ENCODE peak calls at places on chromosomes 12 and 14, in nine cellular contexts. Y is ELR, E is tibial artery, F is T follicular helper cell, V is AG20443, R is AG09319, U is AG10803, W is NCI-H69, B is nucleus accumbens. S is an unnamed sample.

GRCh38 chr14:28382460-28383220 is 383.9 kb upstream of the FOXG1 start:
- DNase-seq in E (no peak), R (no peak), U (no peak), B (no peak), Y (peak), V (no peak), W (peak), F (no peak), S (peak)

GRCh38 chr12:54025507-54026393 is 2.5 kb upstream of the HOXC6 start:
- DNase-seq in F (no peak), V (no peak), R (no peak), U (peak), B (no peak), E (no peak), Y (no peak), W (peak), S (no peak)

GRCh38 chr14:103393078-103393477 is 7.9 kb downstream of the MARK3 start:
- DNase-seq in U (no peak), W (no peak), B (no peak), V (no peak), F (no peak), E (no peak), R (no peak), Y (no peak), S (no peak)

GRCh38 chr12:62813031-62813829 is 121.7 kb downstream of the PPM1H start:
- DNase-seq in Y (peak), E (peak), F (no peak), U (peak), V (peak), W (peak), R (peak), B (no peak), S (no peak)

GRCh38 chr14:69606258-69606657 is 5.1 kb upstream of the SUSD6 start:
- DNase-seq in B (no peak), E (no peak), V (no peak), R (no peak), F (no peak), U (no peak), W (peak), Y (no peak), S (no peak)

GRCh38 chr14:96622926-96623325 is 120.7 kb downstream of the PAPOLA start:
- DNase-seq in B (no peak), V (no peak), F (no peak), R (no peak), W (no peak), Y (no peak), E (peak), U (no peak), S (no peak)

GRCh38 chr12:94706250-94706661 is 55.9 kb upstream of the TMCC3 start:
- DNase-seq in F (no peak), B (no peak), E (no peak), V (no peak), R (no peak), Y (peak), U (no peak), W (no peak), S (no peak)

GRCh38 chr14:100586520-100587247 is 533 bp downstream of the BEGAIN start:
- DNase-seq in W (peak), F (no peak), U (no peak), Y (peak), R (no peak), E (peak), V (no peak), B (no peak), S (no peak)

GRCh38 chr12:66165141-66165540 is 4.7 kb downstream of the TMBIM4 start:
- DNase-seq in V (no peak), Y (no peak), W (no peak), U (no peak), R (no peak), B (no peak), E (no peak), F (no peak), S (no peak)

GRCh38 chr12:2057041-2057792 is 4.4 kb downstream of the CACNA1C start:
- DNase-seq in F (no peak), U (peak), B (no peak), R (no peak), E (peak), W (peak), V (peak), Y (peak), S (no peak)

GRCh38 chr12:116806845-116807440 is 68.8 kb downstream of the RNFT2 start:
- DNase-seq in E (no peak), F (no peak), W (no peak), U (no peak), V (no peak), R (no peak), Y (no peak), B (no peak), S (no peak)

GRCh38 chr12:92597997-92598396 is 104.8 kb upstream of the PLEKHG7 start:
- DNase-seq in R (no peak), Y (peak), B (no peak), F (no peak), W (no peak), E (no peak), U (no peak), V (peak), S (no peak)

GRCh38 chr12:29516431-29516875 is 19.0 kb upstream of the OVCH1 start:
- DNase-seq in R (peak), F (no peak), U (peak), B (no peak), Y (no peak), W (no peak), E (no peak), V (no peak), S (no peak)

GRCh38 chr12:62284749-62285148 is 24.5 kb downstream of the USP15 start:
- DNase-seq in W (no peak), F (no peak), V (no peak), E (no peak), U (no peak), B (no peak), R (no peak), Y (no peak), S (no peak)

GRCh38 chr12:54159140-54159539 is 29.6 kb downstream of the SMUG1 start:
- DNase-seq in R (no peak), Y (peak), V (no peak), U (no peak), E (no peak), B (no peak), W (peak), F (no peak), S (no peak)

GRCh38 chr12:62435337-62436163 is 31.1 kb upstream of the MON2 start:
- DNase-seq in Y (peak), V (peak), F (no peak), B (peak), E (peak), R (peak), U (peak), W (peak), S (peak)

GRCh38 chr14:100417466-100417865 is 94.3 kb downstream of the SLC25A47 start:
- DNase-seq in Y (peak), V (peak), F (no peak), U (peak), R (peak), B (no peak), E (no peak), W (peak), S (peak)

GRCh38 chr14:49946320-49947141 is 53.6 kb downstream of the ARF6 start:
- DNase-seq in W (peak), V (peak), R (peak), E (peak), U (peak), B (no peak), Y (peak), F (peak), S (no peak)

GRCh38 chr14:74501135-74501614 is 7.6 kb downstream of the ISCA2 start:
- DNase-seq in V (peak), Y (peak), R (peak), U (peak), B (no peak), E (peak), W (peak), F (no peak), S (no peak)

GRCh38 chr14:84482256-84483071 is 1047.5 kb upstream of the FLRT2 start:
- DNase-seq in Y (peak), V (peak), E (no peak), B (no peak), F (no peak), U (peak), R (no peak), W (no peak), S (peak)

GRCh38 chr12:55666508-55666907 is 29.8 kb downstream of the OR10P1 start:
- DNase-seq in U (no peak), R (no peak), W (no peak), E (no peak), Y (no peak), F (no peak), V (no peak), B (no peak), S (no peak)

GRCh38 chr12:120078868-120079267 is 37.7 kb downstream of the RAB35 start:
- DNase-seq in Y (no peak), F (no peak), R (no peak), W (no peak), E (peak), B (no peak), U (no peak), V (no peak), S (no peak)

GRCh38 chr12:121719926-121720414 is 7.4 kb downstream of the TMEM120B start:
- DNase-seq in F (no peak), Y (peak), V (peak), R (peak), E (no peak), W (no peak), U (peak), B (peak), S (peak)